ENCODE peak calls at places on chromosomes 7 and 10, in ten cellular contexts. One of them, this sample, is unnamed.

GRCh38 chr7:7736671-7737070 is 18.3 kb upstream of the RPA3 start:
- DNase-seq in NB4: no peak
- DNase-seq in GM04503: no peak
- DNase-seq in activated CD4-positive, alpha-beta memory T cell treated with anti-CD3 and anti-CD28 coated beads for 36 hours: no peak
- DNase-seq in Right ventricle myocardium inferior: no peak
- DNase-seq in BJ: no peak
- DNase-seq in stimulated activated CD4-positive, alpha-beta T cell treated with anti-CD3 and anti-CD28 coated beads, TNF-alpha, amount 100 ng/mL, for 1 hour: no peak
- DNase-seq in HuH-7: no peak
- DNase-seq in nephron progenitor cell: peak; percentile 10
- DNase-seq in BE2C: no peak
- DNase-seq in this sample: no peak

GRCh38 chr10:125633517-125633999 is 49.4 kb downstream of the TEX36 start:
- DNase-seq in stimulated activated CD4-positive, alpha-beta T cell treated with anti-CD3 and anti-CD28 coated beads, TNF-alpha, amount 100 ng/mL, for 1 hour: no peak
- DNase-seq in nephron progenitor cell: no peak
- DNase-seq in HuH-7: no peak
- DNase-seq in GM04503: no peak
- DNase-seq in Right ventricle myocardium inferior: no peak
- DNase-seq in NB4: no peak
- DNase-seq in activated CD4-positive, alpha-beta memory T cell treated with anti-CD3 and anti-CD28 coated beads for 36 hours: no peak
- DNase-seq in BE2C: no peak
- DNase-seq in BJ: peak; percentile 63
- DNase-seq in this sample: no peak

GRCh38 chr7:7478569-7478968 is 57.1 kb downstream of the COL28A1 start:
- DNase-seq in BJ: no peak
- DNase-seq in GM04503: no peak
- DNase-seq in nephron progenitor cell: no peak
- DNase-seq in activated CD4-positive, alpha-beta memory T cell treated with anti-CD3 and anti-CD28 coated beads for 36 hours: no peak
- DNase-seq in Right ventricle myocardium inferior: no peak
- DNase-seq in NB4: no peak
- DNase-seq in stimulated activated CD4-positive, alpha-beta T cell treated with anti-CD3 and anti-CD28 coated beads, TNF-alpha, amount 100 ng/mL, for 1 hour: no peak
- DNase-seq in HuH-7: no peak
- DNase-seq in BE2C: no peak
- DNase-seq in this sample: no peak

GRCh38 chr7:41027428-41028115 is 675.3 kb downstream of the INHBA start:
- DNase-seq in BJ: peak; percentile 97
- DNase-seq in activated CD4-positive, alpha-beta memory T cell treated with anti-CD3 and anti-CD28 coated beads for 36 hours: no peak
- DNase-seq in nephron progenitor cell: no peak
- DNase-seq in BE2C: no peak
- DNase-seq in stimulated activated CD4-positive, alpha-beta T cell treated with anti-CD3 and anti-CD28 coated beads, TNF-alpha, amount 100 ng/mL, for 1 hour: no peak
- DNase-seq in NB4: no peak
- DNase-seq in GM04503: peak; percentile 100
- DNase-seq in Right ventricle myocardium inferior: no peak
- DNase-seq in HuH-7: no peak
- DNase-seq in this sample: no peak

GRCh38 chr7:27213150-27213903 is 13.4 kb upstream of the HOXA13 start:
- DNase-seq in HuH-7: no peak
- DNase-seq in Right ventricle myocardium inferior: no peak
- DNase-seq in BE2C: no peak
- DNase-seq in NB4: no peak
- DNase-seq in GM04503: no peak
- DNase-seq in activated CD4-positive, alpha-beta memory T cell treated with anti-CD3 and anti-CD28 coated beads for 36 hours: no peak
- DNase-seq in BJ: no peak
- DNase-seq in nephron progenitor cell: no peak
- DNase-seq in stimulated activated CD4-positive, alpha-beta T cell treated with anti-CD3 and anti-CD28 coated beads, TNF-alpha, amount 100 ng/mL, for 1 hour: no peak
- DNase-seq in this sample: no peak

GRCh38 chr7:17166824-17167379 is 131.6 kb upstream of the AHR start:
- DNase-seq in activated CD4-positive, alpha-beta memory T cell treated with anti-CD3 and anti-CD28 coated beads for 36 hours: peak; percentile 55
- DNase-seq in BE2C: no peak
- DNase-seq in BJ: no peak
- DNase-seq in nephron progenitor cell: no peak
- DNase-seq in HuH-7: no peak
- DNase-seq in stimulated activated CD4-positive, alpha-beta T cell treated with anti-CD3 and anti-CD28 coated beads, TNF-alpha, amount 100 ng/mL, for 1 hour: no peak
- DNase-seq in GM04503: no peak
- DNase-seq in NB4: no peak
- DNase-seq in Right ventricle myocardium inferior: no peak
- DNase-seq in this sample: no peak

GRCh38 chr10:129483427-129484010 is 16.5 kb downstream of the MGMT start:
- DNase-seq in HuH-7: no peak
- DNase-seq in activated CD4-positive, alpha-beta memory T cell treated with anti-CD3 and anti-CD28 coated beads for 36 hours: no peak
- DNase-seq in Right ventricle myocardium inferior: no peak
- DNase-seq in NB4: no peak
- DNase-seq in GM04503: no peak
- DNase-seq in BJ: no peak
- DNase-seq in BE2C: no peak
- DNase-seq in stimulated activated CD4-positive, alpha-beta T cell treated with anti-CD3 and anti-CD28 coated beads, TNF-alpha, amount 100 ng/mL, for 1 hour: no peak
- DNase-seq in nephron progenitor cell: no peak
- DNase-seq in this sample: no peak

GRCh38 chr7:106840342-106840741 is 24.7 kb upstream of the PIK3CG start:
- DNase-seq in BE2C: peak; percentile 50
- DNase-seq in Right ventricle myocardium inferior: no peak
- DNase-seq in stimulated activated CD4-positive, alpha-beta T cell treated with anti-CD3 and anti-CD28 coated beads, TNF-alpha, amount 100 ng/mL, for 1 hour: no peak
- DNase-seq in BJ: peak; percentile 70
- DNase-seq in activated CD4-positive, alpha-beta memory T cell treated with anti-CD3 and anti-CD28 coated beads for 36 hours: no peak
- DNase-seq in HuH-7: no peak
- DNase-seq in NB4: no peak
- DNase-seq in nephron progenitor cell: no peak
- DNase-seq in GM04503: peak; percentile 80
- DNase-seq in this sample: no peak

GRCh38 chr10:86329093-86329710 is 37.4 kb downstream of the GRID1 start:
- DNase-seq in activated CD4-positive, alpha-beta memory T cell treated with anti-CD3 and anti-CD28 coated beads for 36 hours: no peak
- DNase-seq in HuH-7: no peak
- DNase-seq in nephron progenitor cell: no peak
- DNase-seq in Right ventricle myocardium inferior: no peak
- DNase-seq in NB4: no peak
- DNase-seq in stimulated activated CD4-positive, alpha-beta T cell treated with anti-CD3 and anti-CD28 coated beads, TNF-alpha, amount 100 ng/mL, for 1 hour: no peak
- DNase-seq in BE2C: no peak
- DNase-seq in GM04503: no peak
- DNase-seq in BJ: no peak
- DNase-seq in this sample: no peak

GRCh38 chr10:47025540-47026300 is 114.5 kb downstream of the PTPN20 start:
- DNase-seq in NB4: no peak
- DNase-seq in BJ: no peak
- DNase-seq in stimulated activated CD4-positive, alpha-beta T cell treated with anti-CD3 and anti-CD28 coated beads, TNF-alpha, amount 100 ng/mL, for 1 hour: no peak
- DNase-seq in BE2C: peak; percentile 7
- DNase-seq in Right ventricle myocardium inferior: peak; percentile 58
- DNase-seq in nephron progenitor cell: no peak
- DNase-seq in GM04503: no peak
- DNase-seq in HuH-7: no peak
- DNase-seq in activated CD4-positive, alpha-beta memory T cell treated with anti-CD3 and anti-CD28 coated beads for 36 hours: peak; percentile 5
- DNase-seq in this sample: no peak

GRCh38 chr10:30434273-30435067 is 486 bp downstream of the MAP3K8 start:
- DNase-seq in NB4: peak; percentile 92
- DNase-seq in nephron progenitor cell: peak; percentile 72
- DNase-seq in GM04503: peak; percentile 37
- DNase-seq in stimulated activated CD4-positive, alpha-beta T cell treated with anti-CD3 and anti-CD28 coated beads, TNF-alpha, amount 100 ng/mL, for 1 hour: peak; percentile 42
- DNase-seq in activated CD4-positive, alpha-beta memory T cell treated with anti-CD3 and anti-CD28 coated beads for 36 hours: peak; percentile 85
- DNase-seq in BE2C: peak; percentile 17
- DNase-seq in Right ventricle myocardium inferior: peak; percentile 95
- DNase-seq in HuH-7: peak; percentile 92
- DNase-seq in BJ: no peak
- DNase-seq in this sample: peak; percentile 14

GRCh38 chr10:13902868-13903267 is 316.1 kb downstream of the PRPF18 start:
- DNase-seq in BE2C: no peak
- DNase-seq in NB4: no peak
- DNase-seq in HuH-7: no peak
- DNase-seq in Right ventricle myocardium inferior: no peak
- DNase-seq in GM04503: no peak
- DNase-seq in stimulated activated CD4-positive, alpha-beta T cell treated with anti-CD3 and anti-CD28 coated beads, TNF-alpha, amount 100 ng/mL, for 1 hour: no peak
- DNase-seq in activated CD4-positive, alpha-beta memory T cell treated with anti-CD3 and anti-CD28 coated beads for 36 hours: no peak
- DNase-seq in BJ: no peak
- DNase-seq in nephron progenitor cell: no peak
- DNase-seq in this sample: no peak

GRCh38 chr7:47878662-47879061 is 69.6 kb downstream of the PKD1L1 start:
- DNase-seq in stimulated activated CD4-positive, alpha-beta T cell treated with anti-CD3 and anti-CD28 coated beads, TNF-alpha, amount 100 ng/mL, for 1 hour: no peak
- DNase-seq in BE2C: peak; percentile 53
- DNase-seq in NB4: no peak
- DNase-seq in activated CD4-positive, alpha-beta memory T cell treated with anti-CD3 and anti-CD28 coated beads for 36 hours: no peak
- DNase-seq in HuH-7: no peak
- DNase-seq in nephron progenitor cell: no peak
- DNase-seq in GM04503: no peak
- DNase-seq in Right ventricle myocardium inferior: no peak
- DNase-seq in BJ: no peak
- DNase-seq in this sample: no peak

This sample was measured in SIG-M5.